ENCODE peak calls at places on chromosome 21, in seven cellular contexts. P is H1, J is SK-N-SH, Z is GM12878, V is GM12892, E is K562, D is HepG2. O is an unnamed sample.

GRCh38 chr21:46489800-46490199 is 31.1 kb downstream of the DIP2A start:
- DNase-seq in P (no peak), J (no peak), Z (no peak), V (no peak), E (no peak), D (no peak), O (no peak)

GRCh38 chr21:29074783-29075182 is 1.3 kb upstream of the CCT8 start:
- DNase-seq in P (no peak), J (no peak), Z (no peak), V (no peak), E (no peak), D (no peak), O (no peak)

GRCh38 chr21:38297871-38298270 is 41.1 kb downstream of the KCNJ15 start:
- DNase-seq in P (no peak), J (no peak), Z (no peak), V (no peak), E (no peak), D (no peak), O (no peak)

GRCh38 chr21:32702702-32703101 is 25.1 kb downstream of the SYNJ1 start:
- DNase-seq in P (no peak), J (no peak), Z (no peak), V (no peak), E (no peak), D (no peak), O (no peak)

GRCh38 chr21:21163904-21164303 is 165.7 kb downstream of the NCAM2 start:
- DNase-seq in P (peak; percentile 44), J (peak; percentile 50), Z (no peak), V (no peak), E (peak; percentile 48), D (peak; percentile 26), O (peak; percentile 5)

GRCh38 chr21:39575778-39576177 is 37.0 kb upstream of the B3GALT5 start:
- DNase-seq in P (no peak), J (no peak), Z (no peak), V (no peak), E (no peak), D (no peak), O (no peak)

GRCh38 chr21:30620080-30620479 is 347 bp upstream of the KRTAP20-4 start:
- DNase-seq in P (no peak), J (no peak), Z (no peak), V (no peak), E (no peak), D (no peak), O (no peak)

GRCh38 chr21:34807146-34807880 is 138.5 kb downstream of the CLIC6 start:
- DNase-seq in P (no peak), J (no peak), Z (no peak), V (no peak), E (no peak), D (no peak), O (no peak)

GRCh38 chr21:32940079-32941014 is 85.4 kb upstream of the OLIG2 start:
- DNase-seq in P (no peak), J (peak; percentile 28), Z (no peak), V (no peak), E (peak; percentile 72), D (peak; percentile 39), O (no peak)

GRCh38 chr21:46368533-46369285 is 44.8 kb downstream of the PCNT start:
- DNase-seq in P (no peak), J (no peak), Z (peak; percentile 65), V (no peak), E (no peak), D (no peak), O (peak; percentile 59)

GRCh38 chr21:16587671-16588379 is 858.0 kb downstream of the USP25 start:
- DNase-seq in P (no peak), J (peak; percentile 52), Z (no peak), V (no peak), E (no peak), D (no peak), O (no peak)

GRCh38 chr21:39363607-39364555 is 15.0 kb upstream of the HMGN1 start:
- DNase-seq in P (no peak), J (no peak), Z (no peak), V (no peak), E (no peak), D (no peak), O (no peak)

GRCh38 chr21:17900281-17900989 is 81.3 kb upstream of the C21orf91 start:
- DNase-seq in P (peak; percentile 48), J (no peak), Z (no peak), V (no peak), E (no peak), D (no peak), O (no peak)

GRCh38 chr21:36487641-36488307 is 7.9 kb upstream of the CLDN14 start:
- DNase-seq in P (no peak), J (no peak), Z (no peak), V (no peak), E (no peak), D (no peak), O (no peak)

GRCh38 chr21:18759751-18760161 is 356.2 kb upstream of the TMPRSS15 start:
- DNase-seq in P (no peak), J (no peak), Z (no peak), V (no peak), E (no peak), D (no peak), O (no peak)

GRCh38 chr21:37367758-37368535 is 1.4 kb downstream of the DYRK1A start:
- DNase-seq in P (peak; percentile 61), J (peak; percentile 42), Z (no peak), V (no peak), E (peak; percentile 64), D (no peak), O (no peak)

GRCh38 chr21:35559128-35559831 is 501.0 kb downstream of the SETD4 start:
- DNase-seq in P (no peak), J (peak; percentile 8), Z (no peak), V (no peak), E (no peak), D (no peak), O (no peak)

GRCh38 chr21:33039542-33039941 is 13.8 kb downstream of the OLIG2 start:
- DNase-seq in P (no peak), J (no peak), Z (no peak), V (no peak), E (no peak), D (no peak), O (no peak)

GRCh38 chr21:18801468-18801867 is 397.9 kb upstream of the TMPRSS15 start:
- DNase-seq in P (no peak), J (peak; percentile 1), Z (no peak), V (no peak), E (no peak), D (no peak), O (no peak)

GRCh38 chr21:15439726-15440125 is 290.1 kb upstream of the USP25 start:
- DNase-seq in P (no peak), J (no peak), Z (no peak), V (no peak), E (no peak), D (no peak), O (no peak)

DNA sequence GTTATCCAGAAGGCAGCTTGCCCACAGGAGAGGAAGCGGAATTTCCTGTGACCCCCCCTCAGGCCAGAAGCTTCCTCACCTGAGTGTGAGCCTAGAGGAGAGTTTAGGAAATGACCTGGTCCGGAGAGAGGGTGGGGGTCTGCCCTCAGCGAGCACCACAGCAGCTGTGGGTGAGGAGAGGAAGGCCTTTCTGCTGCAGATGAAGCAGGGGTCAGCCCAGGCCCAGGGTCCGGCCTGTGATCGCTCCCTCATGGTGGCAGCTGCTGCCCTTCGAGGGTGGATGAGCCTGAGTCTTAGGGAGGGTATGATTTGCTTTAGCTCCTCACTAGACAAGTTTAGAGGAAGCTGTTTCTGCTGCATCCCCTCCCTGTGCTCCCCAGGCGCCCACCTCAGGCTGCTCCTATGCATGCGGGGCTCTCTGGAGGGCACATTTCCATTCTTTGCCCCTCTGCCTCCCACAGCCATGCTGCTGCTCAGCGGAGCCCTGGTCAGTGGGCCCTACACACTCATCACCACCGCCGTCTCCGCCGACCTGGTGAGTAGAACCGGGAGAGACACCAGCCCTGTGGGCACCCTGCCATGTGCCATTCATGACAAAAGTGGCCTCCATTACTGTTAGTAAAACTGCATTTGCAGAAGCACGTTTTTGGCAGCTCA is 53.0 kb downstream of the SLC37A1 start:
- DNase-seq in P (no peak), J (no peak), Z (no peak), V (no peak), E (no peak), D (no peak), O (no peak)
- TF ChIP-seq TAF1 in P (no peak), J (no peak), Z (no peak), V (no peak), E (no peak), D (no peak), O (no peak)

GRCh38 chr21:25487046-25487594 is 120.2 kb downstream of the MRPL39 start:
- DNase-seq in P (no peak), J (no peak), Z (peak; percentile 96), V (no peak), E (no peak), D (no peak), O (no peak)
- TF ChIP-seq TAF1 in P (no peak), J (no peak), Z (peak; percentile 16), V (no peak), E (no peak), D (no peak), O (no peak)

GRCh38 chr21:45293214-45293725 is 5.6 kb upstream of the POFUT2 start:
- DNase-seq in P (peak; percentile 48), J (peak; percentile 22), Z (no peak), V (no peak), E (no peak), D (no peak), O (no peak)

GRCh38 chr21:45295576-45296365 is 8.1 kb upstream of the POFUT2 start:
- DNase-seq in P (no peak), J (peak; percentile 45), Z (no peak), V (no peak), E (no peak), D (no peak), O (no peak)

GRCh38 chr21:45293726-45294401 is 6.2 kb upstream of the POFUT2 start:
- DNase-seq in P (peak; percentile 39), J (peak; percentile 27), Z (no peak), V (no peak), E (no peak), D (no peak), O (no peak)

GRCh38 chr21:45296638-45297037 is 8.9 kb upstream of the POFUT2 start:
- DNase-seq in P (no peak), J (no peak), Z (no peak), V (no peak), E (no peak), D (no peak), O (no peak)

DNA sequence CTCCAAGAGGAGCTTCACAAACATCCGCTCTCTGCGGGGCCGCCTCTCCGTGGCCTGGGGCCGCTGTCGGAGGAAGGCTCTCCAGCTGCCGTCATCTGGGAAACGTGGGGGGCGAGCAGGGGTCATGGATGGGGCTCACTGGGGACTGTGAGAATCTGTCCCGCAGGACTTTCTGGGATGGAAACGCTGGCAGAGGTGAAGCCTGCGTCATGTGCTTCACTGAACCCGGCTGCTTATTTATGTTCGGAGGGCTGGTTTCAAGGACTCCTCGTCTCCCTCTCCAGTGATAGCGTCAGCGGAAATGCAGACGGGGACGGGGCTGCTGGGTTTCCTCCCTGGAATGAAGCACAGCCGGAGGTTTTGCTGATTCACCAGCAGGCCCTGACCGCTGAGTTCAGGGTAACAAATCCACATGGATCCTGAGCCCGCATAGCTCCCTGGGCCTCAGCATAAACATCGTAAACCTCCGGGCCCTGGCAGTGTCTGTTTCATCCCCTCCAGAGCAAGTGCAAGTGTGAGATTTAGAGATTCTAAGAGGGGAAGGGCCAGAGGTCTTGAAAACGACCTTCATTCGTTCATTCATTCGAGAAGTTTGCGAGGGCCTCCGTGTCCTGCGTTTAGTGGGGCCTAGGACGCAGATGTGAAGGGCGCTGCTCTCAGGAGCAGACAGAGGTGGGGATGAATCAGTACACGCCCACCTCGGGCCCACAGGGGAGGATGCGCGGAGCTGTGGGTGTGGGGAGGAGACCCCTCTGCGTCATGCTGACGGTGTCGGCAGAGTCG is 7.0 kb upstream of the POFUT2 start:
- DNase-seq in P (peak; percentile 62), J (peak; percentile 25), Z (no peak), V (no peak), E (no peak), D (no peak), O (no peak)
- TF ChIP-seq TAF1 in P (no peak), J (no peak), Z (no peak), V (no peak), E (no peak), D (no peak), O (no peak)

GRCh38 chr21:43654806-43655489 is 4.3 kb downstream of the HSF2BP start:
- DNase-seq in P (no peak), J (no peak), Z (no peak), V (no peak), E (no peak), D (no peak), O (no peak)
- TF ChIP-seq TAF1 in P (no peak), J (no peak), Z (no peak), V (no peak), E (no peak), D (no peak), O (no peak)